ENCODE peak calls at places on chromosomes 7 and 10, in four cellular contexts. A, E, U and R are unnamed samples. For H3K27me3, the result is how much of the 10 kb centered on the place peaks cover.

GRCh38 chr10:50409965-50410811 is 158.9 kb upstream of the ASAH2 start:
- DNase-seq in E (no peak), U (no peak), A (peak), R (no peak)

GRCh38 chr7:91033574-91033973 is 230.7 kb upstream of the FZD1 start:
- DNase-seq in E (no peak), U (no peak), A (no peak), R (no peak)

GRCh38 chr7:120052884-120053382 is 220.0 kb upstream of the KCND2 start:
- DNase-seq in A (no peak), U (no peak), E (no peak), R (no peak)

GRCh38 chr7:34463830-34464229 is 194.2 kb upstream of the NPSR1 start:
- DNase-seq in U (no peak), A (no peak), E (no peak), R (no peak)

GRCh38 chr7:7912937-7913336 is 55.7 kb upstream of the GLCCI1 start:
- DNase-seq in E (no peak), A (no peak), U (no peak), R (no peak)

GRCh38 chr7:70812511-70812910 is 319.4 kb upstream of the GALNT17 start:
- DNase-seq in U (no peak), A (peak), E (no peak), R (peak)

GRCh38 chr7:133795061-133795460 is 332.1 kb upstream of the LRGUK start:
- DNase-seq in E (no peak), A (peak), U (no peak), R (no peak)

GRCh38 chr10:16384064-16384463 is 52.7 kb upstream of the PTER start:
- DNase-seq in A (no peak), E (no peak), U (no peak), R (no peak)

GRCh38 chr10:116870949-116871348 is 21.6 kb downstream of the ENO4 start:
- DNase-seq in A (no peak), U (no peak), E (no peak), R (no peak)

GRCh38 chr10:102437515-102437914 is 5.1 kb upstream of the CUEDC2 start:
- DNase-seq in U (no peak), E (no peak), A (no peak), R (no peak)

GRCh38 chr10:102436312-102436711 is 3.9 kb upstream of the CUEDC2 start:
- DNase-seq in E (no peak), U (no peak), A (no peak), R (no peak)

GRCh38 chr10:102435098-102435497 is 2.7 kb upstream of the CUEDC2 start:
- DNase-seq in E (no peak), U (no peak), A (no peak), R (no peak)

GRCh38 chr10:102434251-102434913 is 2.0 kb upstream of the CUEDC2 start:
- DNase-seq in U (no peak), A (no peak), E (no peak), R (peak)

GRCh38 chr10:102435529-102436233 is 3.3 kb upstream of the CUEDC2 start:
- DNase-seq in E (no peak), A (no peak), U (no peak), R (peak)
- H3K4me3 ChIP-seq in E (peak), A (no peak), U (peak), R (peak)

DNA sequence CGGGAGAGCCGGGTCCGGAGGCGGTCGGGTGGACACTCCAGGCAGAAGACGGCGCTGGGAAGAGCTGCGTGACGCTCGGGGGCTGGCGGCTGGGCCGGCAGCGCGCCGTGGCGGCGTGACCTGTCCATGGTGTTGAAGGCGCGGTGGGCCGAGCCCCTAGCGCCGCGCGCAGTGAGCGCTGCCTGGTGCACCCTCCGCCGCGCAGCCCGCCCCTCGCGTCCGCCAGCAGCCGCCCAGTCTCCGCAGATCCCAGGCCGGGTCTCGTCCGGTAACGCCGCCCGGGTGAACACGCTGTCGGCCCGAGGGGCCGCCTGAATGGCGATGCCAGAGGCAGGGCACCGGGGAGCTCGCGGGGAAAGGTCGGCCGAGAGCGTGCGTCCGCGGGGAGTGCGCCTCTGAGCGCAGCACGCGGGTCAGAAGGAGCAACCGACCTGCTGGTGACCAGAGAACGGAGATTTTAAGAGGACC is 657 bp upstream of the TMEM178B start:
- DNase-seq in A (peak), E (no peak), U (no peak), R (peak)
- H3K27me3 ChIP-seq in A (under half), E (under half), U (under half), R (half or more)

GRCh38 chr7:151086802-151087246 is 549 bp downstream of the AGAP3 start:
- DNase-seq in E (peak), U (no peak), A (no peak), R (peak)
- H3K4me3 ChIP-seq in E (peak), U (peak), A (peak), R (peak)

GRCh38 chr7:25877802-25878789 is 273.9 kb upstream of the NFE2L3 start:
- DNase-seq in E (no peak), U (no peak), A (no peak), R (no peak)

GRCh38 chr7:25882151-25882773 is 269.7 kb upstream of the NFE2L3 start:
- DNase-seq in E (no peak), U (no peak), A (no peak), R (no peak)

GRCh38 chr7:25876092-25876491 is 275.9 kb upstream of the NFE2L3 start:
- DNase-seq in E (no peak), A (no peak), U (no peak), R (no peak)

GRCh38 chr7:25881317-25881716 is 270.7 kb upstream of the NFE2L3 start:
- DNase-seq in A (no peak), U (no peak), E (no peak), R (no peak)

GRCh38 chr7:25879799-25880198 is 272.2 kb upstream of the NFE2L3 start:
- DNase-seq in E (no peak), A (no peak), U (no peak), R (no peak)
- H3K27me3 ChIP-seq in E (under half), A (under half), U (under half), R (under half)